ENCODE peak calls at places on chromosomes 13 and 19, in eight cellular contexts. N is CD8-positive, alpha-beta T cell; D is IMR-90; E is cardiac muscle cell; M is upper lobe of left lung; P is brain microvascular endothelial cell; F is mucosa of descending colon; G is body of pancreas. R is an unnamed sample. For H3K36me3, the result is how much of the 10 kb centered on the place peaks cover.

GRCh38 chr13:36706755-36707154 is 32.9 kb downstream of the SERTM1 start:
- DNase-seq in G (no peak), P (peak), D (peak), F (no peak), E (no peak), N (no peak), M (no peak), R (no peak)

GRCh38 chr19:39319892-39320168 is 833 bp downstream of the LRFN1 start:
- DNase-seq in E (no peak), G (no peak), F (no peak), P (no peak), D (no peak), N (no peak), M (no peak), R (no peak)

GRCh38 chr19:18000981-18001836 is 6.8 kb upstream of the ARRDC2 start:
- DNase-seq in M (peak), G (peak), D (peak), P (peak), N (peak), E (peak), F (peak), R (peak)

GRCh38 chr13:93963266-93964131 is 516.0 kb downstream of the DCT start:
- DNase-seq in M (no peak), D (peak), N (no peak), E (no peak), G (no peak), F (no peak), P (peak), R (peak)

GRCh38 chr13:98020271-98020670 is 66.8 kb downstream of the IPO5 start:
- DNase-seq in F (no peak), G (no peak), M (no peak), E (no peak), N (no peak), D (peak), P (no peak), R (no peak)

GRCh38 chr13:110444226-110444653 is 117.3 kb downstream of the RAB20 start:
- DNase-seq in D (peak), G (no peak), M (no peak), P (peak), N (no peak), F (peak), E (no peak), R (peak)

GRCh38 chr13:34044041-34044440 is 226.1 kb downstream of the RFC3 start:
- DNase-seq in F (no peak), D (no peak), M (no peak), P (no peak), E (no peak), N (no peak), G (no peak), R (peak)

GRCh38 chr19:10800488-10800887 is 35.5 kb downstream of the TMED1 start:
- DNase-seq in N (no peak), F (no peak), M (no peak), P (no peak), G (no peak), D (peak), E (no peak), R (no peak)

GRCh38 chr19:16893686-16893990 is 4.8 kb downstream of the F2RL3 start:
- DNase-seq in G (no peak), D (no peak), M (no peak), N (no peak), E (no peak), P (no peak), F (no peak), R (no peak)

GRCh38 chr19:2703691-2704216 is 1.3 kb upstream of the GNG7 start:
- DNase-seq in D (no peak), F (no peak), E (no peak), G (no peak), P (no peak), N (no peak), M (no peak), R (no peak)

GRCh38 chr19:57506163-57506562 is 6.4 kb downstream of the ZNF773 start:
- DNase-seq in F (no peak), E (no peak), D (no peak), P (no peak), M (no peak), N (no peak), G (no peak), R (no peak)

GRCh38 chr13:27510082-27510481 is 59.7 kb upstream of the MTIF3 start:
- DNase-seq in F (no peak), D (no peak), E (no peak), M (no peak), G (no peak), N (no peak), P (no peak), R (no peak)

GRCh38 chr19:49119411-49120324 is at the start of gene PPFIA3:
- DNase-seq in N (no peak), G (peak), D (peak), M (peak), E (peak), F (peak), P (peak), R (no peak)

GRCh38 chr19:17137417-17137816 is 61.8 kb downstream of the MYO9B start:
- DNase-seq in E (no peak), P (no peak), N (no peak), G (peak), M (peak), D (no peak), F (peak), R (no peak)

GRCh38 chr13:25375727-25376358 is 4.1 kb downstream of the ATP8A2 start:
- DNase-seq in N (peak), P (peak), M (no peak), G (peak), D (peak), E (peak), F (peak), R (peak)

DNA sequence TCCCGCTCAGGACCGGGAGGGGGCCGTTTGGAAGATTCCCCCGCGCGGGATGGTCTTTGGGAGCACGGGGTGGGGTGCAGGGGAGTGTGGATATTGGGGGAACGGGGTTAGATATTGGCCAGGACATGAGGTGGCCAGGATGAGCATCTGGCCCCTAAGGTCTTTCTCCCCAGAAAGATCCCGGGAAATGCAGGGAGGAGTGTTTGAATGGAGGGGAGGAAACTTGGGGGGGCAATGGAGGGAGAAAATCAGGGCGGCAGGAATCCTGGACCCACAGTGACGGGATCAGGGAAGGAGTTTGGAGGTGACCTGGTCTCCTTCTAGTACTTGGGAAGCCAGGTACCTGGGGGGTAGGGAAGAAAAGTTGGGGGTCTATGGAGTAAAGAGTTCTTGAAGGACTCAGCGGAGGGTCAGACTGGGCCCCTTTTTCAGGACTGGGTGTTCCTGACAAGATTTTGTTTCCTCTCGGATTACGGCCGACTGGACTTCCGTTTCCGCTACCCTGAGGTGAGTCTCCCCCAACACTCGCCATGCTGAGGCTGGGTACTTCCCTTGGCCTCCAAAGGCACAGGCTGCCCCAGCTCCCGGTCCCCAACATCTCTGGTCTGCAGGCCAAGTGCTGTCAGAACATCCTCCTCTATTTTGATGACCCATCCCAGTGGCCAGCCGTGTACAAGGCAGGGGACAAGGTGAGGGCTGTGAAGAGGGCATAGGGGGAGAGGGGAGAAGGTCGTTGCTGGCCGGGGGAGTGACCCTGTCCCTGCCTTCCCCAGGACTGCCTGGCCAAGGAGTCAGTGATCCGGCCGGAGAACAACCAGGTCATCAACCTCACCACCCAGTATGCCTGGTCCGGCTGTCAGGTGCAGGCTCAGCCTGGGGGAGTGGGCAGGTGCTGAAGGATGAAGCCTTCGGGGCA is 989 bp downstream of the TMEM145 start:
- DNase-seq in E (no peak), M (no peak), G (no peak), P (no peak), F (no peak), D (no peak), N (no peak), R (no peak)
- H3K4me3 ChIP-seq in E (peak), M (peak), G (no peak), P (no peak), F (no peak), D (no peak), N (no peak), R (no peak)

GRCh38 chr13:31982124-31982523 is 49.5 kb upstream of the FRY start:
- DNase-seq in N (no peak), E (no peak), F (no peak), M (no peak), P (peak), D (no peak), G (no peak), R (peak)

GRCh38 chr13:31982540-31982939 is 49.0 kb upstream of the FRY start:
- DNase-seq in F (peak), E (no peak), M (peak), P (peak), G (peak), N (no peak), D (peak), R (peak)

GRCh38 chr13:31987071-31987470 is 44.5 kb upstream of the FRY start:
- DNase-seq in E (no peak), N (no peak), M (no peak), P (no peak), F (no peak), G (no peak), D (no peak), R (no peak)

DNA sequence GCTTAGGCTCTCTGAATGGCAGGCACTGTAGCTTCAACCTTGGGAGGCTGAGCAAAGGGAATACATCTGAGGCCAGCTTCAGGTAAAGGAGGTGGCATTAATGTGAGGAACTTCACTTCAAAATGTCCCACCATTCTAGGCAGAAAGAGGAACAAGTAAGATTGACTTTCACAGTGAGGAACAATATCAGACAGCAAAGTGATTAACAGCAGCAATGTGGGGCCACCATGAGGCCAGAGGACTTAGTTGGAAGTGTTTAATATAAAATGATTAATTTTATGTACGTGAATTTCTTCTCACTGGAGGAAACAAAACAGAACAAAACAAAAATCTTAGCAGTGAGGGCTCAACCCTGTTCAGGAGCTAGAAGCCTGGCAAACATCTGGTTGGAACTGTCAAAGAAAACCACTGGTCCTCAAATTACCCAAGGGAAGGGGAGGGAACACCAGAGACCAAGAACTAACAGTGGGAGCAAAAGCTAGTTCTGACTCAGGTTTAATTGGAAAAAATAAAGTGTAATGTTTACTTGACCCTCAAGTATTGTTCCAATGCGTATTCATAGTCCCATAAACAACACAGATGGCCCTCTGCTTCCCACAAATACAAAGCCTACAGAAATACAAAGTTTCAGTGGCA is 43.9 kb upstream of the FRY start:
- DNase-seq in M (no peak), N (no peak), F (no peak), E (no peak), G (no peak), P (no peak), D (no peak), R (no peak)
- TF ChIP-seq CTCF in M (no peak), N (no peak), F (no peak), E (no peak), G (no peak), P (no peak), D (no peak), R (no peak)

DNA sequence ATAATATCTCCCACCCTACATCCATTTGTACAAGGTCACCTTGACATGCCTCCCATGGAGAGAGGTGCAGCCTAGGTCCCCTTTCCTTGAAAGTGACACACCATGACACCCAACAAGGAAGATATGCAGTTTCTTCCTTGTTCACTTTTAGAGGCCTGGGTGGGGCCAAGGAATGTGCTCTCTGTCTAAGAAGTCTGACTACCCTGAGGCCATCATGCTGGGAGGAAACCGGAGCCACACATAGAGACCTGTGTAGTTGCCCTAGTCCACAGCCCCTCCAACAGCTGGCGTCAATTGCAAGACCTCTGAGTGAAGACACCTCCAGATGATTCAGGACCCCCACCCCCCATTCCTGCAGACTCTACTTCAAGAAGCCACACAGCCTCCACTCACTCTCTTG is 11.0 kb downstream of the SYDE1 start:
- DNase-seq in M (no peak), G (no peak), P (no peak), D (no peak), N (no peak), E (no peak), F (no peak), R (no peak)
- H3K36me3 ChIP-seq in M (half or more), G (under half), P (half or more), D (half or more), N (under half), E (half or more), F (under half), R (under half)

GRCh38 chr13:24199016-24199415 is 38.5 kb downstream of the SPATA13 start:
- DNase-seq in F (no peak), N (no peak), P (no peak), D (no peak), E (no peak), M (no peak), G (no peak), R (no peak)

GRCh38 chr13:24195626-24196025 is 35.1 kb downstream of the SPATA13 start:
- DNase-seq in N (no peak), F (no peak), M (no peak), P (no peak), G (no peak), E (no peak), D (no peak), R (no peak)

GRCh38 chr13:24194447-24194846 is 33.9 kb downstream of the SPATA13 start:
- DNase-seq in N (no peak), P (no peak), M (no peak), G (no peak), D (no peak), E (no peak), F (no peak), R (no peak)

GRCh38 chr13:24192811-24193162 is 32.3 kb downstream of the SPATA13 start:
- DNase-seq in N (no peak), E (no peak), G (no peak), D (no peak), F (no peak), M (no peak), P (no peak), R (no peak)

DNA sequence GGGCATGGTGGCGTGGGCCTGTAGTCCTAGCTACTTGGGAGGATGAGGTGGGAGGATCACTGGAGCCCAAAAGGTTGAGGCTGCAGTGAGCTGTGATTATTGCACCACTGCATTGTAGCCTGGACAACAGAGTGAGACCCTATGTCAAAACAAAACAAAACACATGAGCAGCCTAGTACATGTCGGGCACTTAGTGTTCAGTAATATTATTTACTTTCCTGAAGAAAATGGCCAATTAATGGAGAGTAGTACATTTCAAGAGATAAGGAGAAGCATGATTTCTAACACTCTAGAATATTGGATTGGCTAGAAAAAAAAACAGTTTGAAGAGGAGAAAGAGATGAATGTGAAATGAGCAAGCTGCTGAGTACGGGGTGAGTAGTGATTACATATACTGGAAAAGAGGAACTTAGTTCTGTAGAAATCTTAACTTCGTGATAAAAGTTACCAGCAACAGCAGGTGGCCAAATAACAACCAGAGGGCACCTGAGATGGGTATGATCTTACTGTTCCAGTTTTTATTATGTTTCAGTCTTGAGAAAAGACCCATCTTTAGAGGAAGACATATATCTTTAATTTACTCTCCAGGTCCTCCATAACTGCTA is 36.2 kb downstream of the SPATA13 start:
- DNase-seq in N (no peak), F (no peak), G (no peak), P (no peak), D (no peak), E (no peak), M (no peak), R (no peak)
- H3K4me3 ChIP-seq in N (no peak), F (no peak), G (no peak), P (no peak), D (no peak), E (no peak), M (no peak), R (no peak)

R was measured in bronchial epithelial cell.